ENCODE peak calls at places on chromosome X, in five cellular contexts. Y is lower lobe of right lung, T is neural crest cell, M is fibroblast of lung, F is H1. I is an unnamed sample.

GRCh38 chrX:120514236-120514635 is 45.1 kb upstream of the LAMP2 start:
- DNase-seq in M (peak; percentile 34), F (no peak), Y (no peak), T (no peak), I (no peak)

GRCh38 chrX:8607326-8607725 is 124.6 kb downstream of the ANOS1 start:
- DNase-seq in Y (no peak), F (no peak), T (no peak), M (peak; percentile 52), I (no peak)

GRCh38 chrX:11064851-11065600 is 46.1 kb upstream of the HCCS start:
- DNase-seq in Y (no peak), M (peak; percentile 55), T (no peak), F (no peak), I (no peak)

GRCh38 chrX:66731398-66731797 is 92.5 kb upstream of the EDA2R start:
- DNase-seq in Y (no peak), M (peak; percentile 14), F (no peak), T (no peak), I (no peak)

GRCh38 chrX:65493431-65493830 is 41.2 kb downstream of the LAS1L start:
- DNase-seq in Y (no peak), F (no peak), M (no peak), T (no peak), I (no peak)

GRCh38 chrX:96705905-96706304 is 21.3 kb downstream of the DIAPH2 start:
- DNase-seq in M (no peak), T (no peak), Y (no peak), F (no peak), I (no peak)

GRCh38 chrX:29690061-29690460 is 525.3 kb upstream of the MAGEB2 start:
- DNase-seq in Y (no peak), F (no peak), M (peak; percentile 50), T (no peak), I (no peak)

GRCh38 chrX:20263474-20263873 is 3.2 kb downstream of the RPS6KA3 start:
- DNase-seq in Y (no peak), T (no peak), M (peak; percentile 47), F (no peak), I (no peak)

GRCh38 chrX:97843200-97843811 is 959.6 kb downstream of the RPA4 start:
- DNase-seq in Y (no peak), T (no peak), M (no peak), F (no peak), I (no peak)

GRCh38 chrX:153641575-153642312 is 5.3 kb upstream of the DUSP9 start:
- DNase-seq in T (no peak), F (no peak), M (no peak), Y (no peak), I (no peak)

GRCh38 chrX:20711366-20711765 is 444.7 kb upstream of the RPS6KA3 start:
- DNase-seq in T (no peak), F (no peak), M (no peak), Y (no peak), I (no peak)

GRCh38 chrX:13387656-13388421 is 68.0 kb upstream of the ATXN3L start:
- DNase-seq in F (no peak), Y (no peak), T (no peak), M (no peak), I (no peak)

GRCh38 chrX:25072247-25072646 is 56.5 kb upstream of the ARX start:
- DNase-seq in T (no peak), M (no peak), F (no peak), Y (no peak), I (no peak)

GRCh38 chrX:132118361-132118760 is 9.5 kb downstream of the FRMD7 start:
- DNase-seq in Y (no peak), T (peak; percentile 6), F (peak; percentile 46), M (no peak), I (no peak)

GRCh38 chrX:45847966-45848365 is 647.3 kb upstream of the DIPK2B start:
- DNase-seq in Y (no peak), M (peak; percentile 18), F (no peak), T (no peak), I (no peak)

GRCh38 chrX:119101168-119101567 is 26.4 kb downstream of the KIAA1210 start:
- DNase-seq in Y (no peak), F (no peak), M (no peak), T (no peak), I (no peak)

GRCh38 chrX:107840971-107841370 is 15.3 kb downstream of the MID2 start:
- DNase-seq in M (no peak), T (no peak), Y (no peak), F (no peak), I (no peak)

GRCh38 chrX:12701625-12702024 is 89.6 kb upstream of the PRPS2 start:
- DNase-seq in M (peak; percentile 57), T (peak; percentile 32), F (peak; percentile 55), Y (peak; percentile 54), I (no peak)

GRCh38 chrX:323721-324628 is 5.4 kb upstream of the GTPBP6 start:
- DNase-seq in T (no peak), F (no peak), Y (peak; percentile 82), M (peak; percentile 62), I (no peak)

GRCh38 chrX:41333744-41333993 is 293 bp upstream of the DDX3X start:
- DNase-seq in T (peak; percentile 57), M (peak; percentile 92), Y (no peak), F (no peak), I (no peak)

GRCh38 chrX:41332988-41333743 is 796 bp upstream of the DDX3X start:
- DNase-seq in T (peak; percentile 67), M (peak; percentile 88), Y (peak; percentile 91), F (peak; percentile 90), I (peak; percentile 71)

GRCh38 chrX:41334866-41335589 is 1.1 kb downstream of the DDX3X start:
- DNase-seq in M (peak; percentile 59), Y (peak; percentile 61), T (peak; percentile 8), F (no peak), I (no peak)

GRCh38 chrX:41335590-41336331 is 1.8 kb downstream of the DDX3X start:
- DNase-seq in F (no peak), Y (no peak), M (peak; percentile 50), T (no peak), I (no peak)

GRCh38 chrX:41333994-41334865 is at the start of gene DDX3X:
- DNase-seq in M (peak; percentile 90), F (peak; percentile 79), Y (peak; percentile 88), T (peak; percentile 69), I (peak; percentile 76)
- TF ChIP-seq CTCF in M (peak; percentile 21), F (peak; percentile 6), Y (peak; percentile 18), T (peak; percentile 13), I (no peak)

GRCh38 chrX:40646489-40647306 is 663 bp downstream of the CXorf38 start:
- DNase-seq in F (peak; percentile 52), M (peak; percentile 11), T (no peak), Y (peak; percentile 66), I (peak; percentile 29)

GRCh38 chrX:40651620-40652223 is 4.4 kb upstream of the CXorf38 start:
- DNase-seq in Y (peak; percentile 51), F (peak; percentile 53), T (peak; percentile 62), M (peak; percentile 64), I (no peak)

GRCh38 chrX:40644821-40645358 is 2.5 kb downstream of the CXorf38 start:
- DNase-seq in F (no peak), M (peak; percentile 73), T (no peak), Y (peak; percentile 57), I (peak; percentile 26)

GRCh38 chrX:40644175-40644574 is 3.2 kb downstream of the CXorf38 start:
- DNase-seq in T (no peak), M (peak; percentile 75), Y (no peak), F (no peak), I (no peak)

GRCh38 chrX:40647307-40648197 is at the start of gene CXorf38:
- DNase-seq in Y (peak; percentile 91), M (peak; percentile 87), T (peak; percentile 74), F (peak; percentile 91), I (peak; percentile 83)
- TF ChIP-seq CTCF in Y (no peak), M (no peak), T (no peak), F (no peak), I (no peak)

GRCh38 chrX:74343970-74344622 is 40.1 kb downstream of the ZCCHC13 start:
- DNase-seq in F (peak; percentile 53), M (peak; percentile 97), T (peak; percentile 56), Y (no peak), I (no peak)
- TF ChIP-seq CTCF in F (peak; percentile 64), M (peak; percentile 39), T (peak; percentile 75), Y (peak; percentile 58), I (no peak)

GRCh38 chrX:149877157-149877556 is 3.8 kb upstream of the MAGEA8 start:
- DNase-seq in T (no peak), Y (no peak), M (no peak), F (no peak), I (no peak)

GRCh38 chrX:149871433-149871832 is 9.6 kb upstream of the MAGEA8 start:
- DNase-seq in M (no peak), Y (no peak), F (no peak), T (no peak), I (no peak)

GRCh38 chrX:149870840-149871239 is 10.1 kb upstream of the MAGEA8 start:
- DNase-seq in Y (no peak), F (no peak), M (no peak), T (no peak), I (no peak)

GRCh38 chrX:149867488-149867887 is 13.5 kb upstream of the MAGEA8 start:
- DNase-seq in F (no peak), T (no peak), Y (no peak), M (no peak), I (no peak)

DNA sequence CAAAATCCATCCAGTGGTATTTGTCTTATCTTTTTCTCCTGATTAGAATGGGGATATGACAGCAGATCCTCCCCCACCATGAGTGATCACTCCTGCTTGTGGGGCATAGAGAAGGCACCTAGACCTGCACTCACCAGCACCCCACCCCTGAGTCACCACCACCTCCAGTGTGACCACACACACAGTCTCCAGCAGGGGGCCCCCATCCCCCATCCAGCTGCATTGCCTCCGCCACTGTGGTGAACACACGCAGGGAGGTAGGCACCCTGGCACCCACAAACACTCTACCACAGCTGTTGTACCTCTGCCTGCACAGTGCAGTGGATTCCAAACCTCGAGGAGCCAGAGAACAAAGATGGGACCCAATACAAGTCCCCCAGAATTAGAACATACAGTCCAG is 9.0 kb upstream of the MAGEA8 start:
- DNase-seq in F (peak; percentile 58), Y (no peak), M (no peak), T (no peak), I (no peak)
- TF ChIP-seq CTCF in F (peak; percentile 56), Y (peak; percentile 21), M (peak; percentile 22), T (peak; percentile 50), I (no peak)

DNA sequence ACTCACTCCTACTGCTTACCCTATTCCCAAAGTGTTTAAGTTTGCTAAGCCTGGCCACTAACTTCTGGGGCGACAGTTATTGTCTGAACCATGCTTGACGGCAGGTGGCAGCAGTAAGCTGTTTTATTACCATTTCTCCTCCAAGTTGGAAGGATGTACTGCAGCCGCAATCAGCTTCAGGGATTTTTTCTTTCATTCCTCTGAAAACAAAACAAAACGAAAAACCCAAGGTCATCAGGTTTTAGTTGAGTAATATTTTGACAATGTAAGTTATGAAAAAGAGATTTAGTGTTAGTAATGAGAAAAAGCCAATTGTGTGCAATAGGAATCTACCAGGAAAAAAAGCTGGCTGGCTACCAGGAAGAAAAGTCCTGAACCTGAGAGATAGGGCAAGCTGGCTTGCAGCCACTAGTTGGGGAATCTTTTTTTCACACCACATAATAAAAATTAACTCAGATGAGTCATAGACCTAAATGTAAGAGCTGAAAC is 13.2 kb upstream of the RAB9B start:
- DNase-seq in M (peak; percentile 72), F (peak; percentile 62), Y (no peak), T (peak; percentile 61), I (no peak)
- TF ChIP-seq CTCF in M (peak; percentile 58), F (peak; percentile 69), Y (peak; percentile 55), T (peak; percentile 76), I (no peak)

GRCh38 chrX:34521563-34521962 is 135.5 kb downstream of the TMEM47 start:
- DNase-seq in M (peak; percentile 0), Y (no peak), T (no peak), F (peak; percentile 39), I (no peak)
- TF ChIP-seq CTCF in M (no peak), Y (no peak), T (no peak), F (peak; percentile 45), I (no peak)